ENCODE peak calls at places on chromosomes 6 and 20, in seven cellular contexts. One of them, this sample, is unnamed.
A peak's percentile ranks its signal among the peaks of the same experiment; 100 is the strongest.

GRCh38 chr6:5098501-5099270 is 13.5 kb downstream of the PPP1R3G start:
- DNase-seq in progenitor cell of endocrine pancreas: no peak
- DNase-seq in WTC11: no peak
- DNase-seq in psoas muscle: peak; percentile 31
- DNase-seq in NCI-H1092 treated with DMSO at 0.1 percent for 48 hours: no peak
- DNase-seq in ovary: no peak
- DNase-seq in astrocyte of the spinal cord: no peak
- DNase-seq in this sample: no peak

GRCh38 chr20:60071965-60072364 is 113.7 kb downstream of the CDH26 start:
- DNase-seq in astrocyte of the spinal cord: peak; percentile 34
- DNase-seq in progenitor cell of endocrine pancreas: no peak
- DNase-seq in WTC11: no peak
- DNase-seq in psoas muscle: no peak
- DNase-seq in NCI-H1092 treated with DMSO at 0.1 percent for 48 hours: no peak
- DNase-seq in ovary: no peak
- DNase-seq in this sample: no peak

GRCh38 chr6:74170118-74170517 is 474.1 kb downstream of the CD109 start:
- DNase-seq in progenitor cell of endocrine pancreas: no peak
- DNase-seq in psoas muscle: no peak
- DNase-seq in astrocyte of the spinal cord: peak; percentile 33
- DNase-seq in NCI-H1092 treated with DMSO at 0.1 percent for 48 hours: no peak
- DNase-seq in WTC11: no peak
- DNase-seq in ovary: no peak
- DNase-seq in this sample: no peak

GRCh38 chr6:166814386-166814785 is 142.0 kb downstream of the RNASET2 start:
- DNase-seq in ovary: no peak
- DNase-seq in NCI-H1092 treated with DMSO at 0.1 percent for 48 hours: peak; percentile 84
- DNase-seq in progenitor cell of endocrine pancreas: no peak
- DNase-seq in astrocyte of the spinal cord: no peak
- DNase-seq in WTC11: no peak
- DNase-seq in psoas muscle: no peak
- DNase-seq in this sample: no peak

GRCh38 chr20:49452011-49452482 is 30.4 kb downstream of the KCNB1 start:
- DNase-seq in NCI-H1092 treated with DMSO at 0.1 percent for 48 hours: peak; percentile 55
- DNase-seq in ovary: peak; percentile 37
- DNase-seq in psoas muscle: peak; percentile 59
- DNase-seq in WTC11: no peak
- DNase-seq in progenitor cell of endocrine pancreas: no peak
- DNase-seq in astrocyte of the spinal cord: no peak
- DNase-seq in this sample: no peak

GRCh38 chr20:10065154-10065833 is 30.5 kb downstream of the ANKEF1 start:
- DNase-seq in WTC11: no peak
- DNase-seq in psoas muscle: no peak
- DNase-seq in NCI-H1092 treated with DMSO at 0.1 percent for 48 hours: no peak
- DNase-seq in ovary: no peak
- DNase-seq in progenitor cell of endocrine pancreas: no peak
- DNase-seq in astrocyte of the spinal cord: peak; percentile 33
- DNase-seq in this sample: no peak

GRCh38 chr20:4666001-4666470 is 55.7 kb upstream of the PRND start:
- DNase-seq in astrocyte of the spinal cord: peak; percentile 45
- DNase-seq in progenitor cell of endocrine pancreas: no peak
- DNase-seq in NCI-H1092 treated with DMSO at 0.1 percent for 48 hours: no peak
- DNase-seq in psoas muscle: no peak
- DNase-seq in ovary: no peak
- DNase-seq in WTC11: no peak
- DNase-seq in this sample: no peak

GRCh38 chr6:143674466-143675114 is 3.2 kb upstream of the PHACTR2 start:
- DNase-seq in WTC11: no peak
- DNase-seq in progenitor cell of endocrine pancreas: no peak
- DNase-seq in ovary: no peak
- DNase-seq in astrocyte of the spinal cord: no peak
- DNase-seq in NCI-H1092 treated with DMSO at 0.1 percent for 48 hours: no peak
- DNase-seq in psoas muscle: no peak
- DNase-seq in this sample: no peak

GRCh38 chr20:4136078-4136966 is 121.0 kb upstream of the RNF24 start:
- DNase-seq in psoas muscle: no peak
- DNase-seq in NCI-H1092 treated with DMSO at 0.1 percent for 48 hours: no peak
- DNase-seq in ovary: no peak
- DNase-seq in astrocyte of the spinal cord: no peak
- DNase-seq in progenitor cell of endocrine pancreas: no peak
- DNase-seq in WTC11: no peak
- DNase-seq in this sample: no peak

GRCh38 chr6:48037946-48038345 is 73.1 kb downstream of the PTCHD4 start:
- DNase-seq in ovary: no peak
- DNase-seq in psoas muscle: no peak
- DNase-seq in WTC11: no peak
- DNase-seq in progenitor cell of endocrine pancreas: no peak
- DNase-seq in astrocyte of the spinal cord: no peak
- DNase-seq in NCI-H1092 treated with DMSO at 0.1 percent for 48 hours: no peak
- DNase-seq in this sample: no peak

GRCh38 chr20:49615401-49616153 is 47.6 kb upstream of the PTGIS start:
- DNase-seq in progenitor cell of endocrine pancreas: no peak
- DNase-seq in psoas muscle: peak; percentile 93
- DNase-seq in astrocyte of the spinal cord: no peak
- DNase-seq in WTC11: no peak
- DNase-seq in ovary: no peak
- DNase-seq in NCI-H1092 treated with DMSO at 0.1 percent for 48 hours: no peak
- DNase-seq in this sample: no peak

GRCh38 chr6:119195848-119196247 is 117.4 kb upstream of the FAM184A start:
- DNase-seq in psoas muscle: no peak
- DNase-seq in WTC11: no peak
- DNase-seq in NCI-H1092 treated with DMSO at 0.1 percent for 48 hours: no peak
- DNase-seq in progenitor cell of endocrine pancreas: no peak
- DNase-seq in astrocyte of the spinal cord: no peak
- DNase-seq in ovary: no peak
- DNase-seq in this sample: no peak

GRCh38 chr6:131143319-131143718 is 8.1 kb downstream of the AKAP7 start:
- DNase-seq in ovary: no peak
- DNase-seq in WTC11: no peak
- DNase-seq in progenitor cell of endocrine pancreas: no peak
- DNase-seq in astrocyte of the spinal cord: no peak
- DNase-seq in psoas muscle: no peak
- DNase-seq in NCI-H1092 treated with DMSO at 0.1 percent for 48 hours: no peak
- DNase-seq in this sample: no peak

GRCh38 chr20:53829086-53829703 is 235.6 kb upstream of the ZNF217 start:
- DNase-seq in psoas muscle: no peak
- DNase-seq in NCI-H1092 treated with DMSO at 0.1 percent for 48 hours: no peak
- DNase-seq in progenitor cell of endocrine pancreas: no peak
- DNase-seq in ovary: no peak
- DNase-seq in astrocyte of the spinal cord: peak; percentile 95
- DNase-seq in WTC11: no peak
- DNase-seq in this sample: no peak

GRCh38 chr6:145067430-145067829 is 667.9 kb downstream of the EPM2A start:
- DNase-seq in NCI-H1092 treated with DMSO at 0.1 percent for 48 hours: no peak
- DNase-seq in ovary: no peak
- DNase-seq in astrocyte of the spinal cord: peak; percentile 29
- DNase-seq in progenitor cell of endocrine pancreas: no peak
- DNase-seq in WTC11: no peak
- DNase-seq in psoas muscle: no peak
- DNase-seq in this sample: no peak

GRCh38 chr20:42018979-42019378 is 400.8 kb upstream of the CHD6 start:
- DNase-seq in NCI-H1092 treated with DMSO at 0.1 percent for 48 hours: peak; percentile 1
- DNase-seq in ovary: no peak
- DNase-seq in WTC11: peak; percentile 40
- DNase-seq in astrocyte of the spinal cord: no peak
- DNase-seq in psoas muscle: no peak
- DNase-seq in progenitor cell of endocrine pancreas: no peak
- DNase-seq in this sample: no peak

GRCh38 chr20:5719861-5720401 is 30.3 kb upstream of the SHLD1 start:
- DNase-seq in psoas muscle: no peak
- DNase-seq in NCI-H1092 treated with DMSO at 0.1 percent for 48 hours: no peak
- DNase-seq in WTC11: no peak
- DNase-seq in astrocyte of the spinal cord: peak; percentile 30
- DNase-seq in ovary: no peak
- DNase-seq in progenitor cell of endocrine pancreas: no peak
- DNase-seq in this sample: no peak

GRCh38 chr6:118743744-118744143 is 92.4 kb upstream of the CEP85L start:
- DNase-seq in astrocyte of the spinal cord: peak; percentile 58
- DNase-seq in ovary: no peak
- DNase-seq in psoas muscle: no peak
- DNase-seq in progenitor cell of endocrine pancreas: no peak
- DNase-seq in NCI-H1092 treated with DMSO at 0.1 percent for 48 hours: no peak
- DNase-seq in WTC11: no peak
- DNase-seq in this sample: no peak

GRCh38 chr6:163355471-163355991 is 59.0 kb upstream of the QKI start:
- DNase-seq in astrocyte of the spinal cord: peak; percentile 81
- DNase-seq in WTC11: no peak
- DNase-seq in progenitor cell of endocrine pancreas: no peak
- DNase-seq in ovary: no peak
- DNase-seq in psoas muscle: peak; percentile 79
- DNase-seq in NCI-H1092 treated with DMSO at 0.1 percent for 48 hours: no peak
- DNase-seq in this sample: peak; percentile 75

GRCh38 chr20:9829835-9830234 is 9.0 kb downstream of the PAK5 start:
- DNase-seq in ovary: no peak
- DNase-seq in NCI-H1092 treated with DMSO at 0.1 percent for 48 hours: no peak
- DNase-seq in progenitor cell of endocrine pancreas: no peak
- DNase-seq in astrocyte of the spinal cord: no peak
- DNase-seq in psoas muscle: no peak
- DNase-seq in WTC11: peak; percentile 43
- DNase-seq in this sample: no peak

GRCh38 chr6:143877584-143878271 is 13.5 kb downstream of the ZC2HC1B start:
- DNase-seq in psoas muscle: no peak
- DNase-seq in WTC11: no peak
- DNase-seq in astrocyte of the spinal cord: no peak
- DNase-seq in ovary: no peak
- DNase-seq in NCI-H1092 treated with DMSO at 0.1 percent for 48 hours: no peak
- DNase-seq in progenitor cell of endocrine pancreas: no peak
- DNase-seq in this sample: no peak

GRCh38 chr6:131062245-131063027 is 609 bp downstream of the EPB41L2 start:
- DNase-seq in WTC11: peak; percentile 22
- DNase-seq in NCI-H1092 treated with DMSO at 0.1 percent for 48 hours: no peak
- DNase-seq in progenitor cell of endocrine pancreas: no peak
- DNase-seq in psoas muscle: peak; percentile 59
- DNase-seq in ovary: peak; percentile 69
- DNase-seq in astrocyte of the spinal cord: no peak
- DNase-seq in this sample: peak; percentile 51

GRCh38 chr6:116405663-116406329 is 35.0 kb downstream of the DSE start:
- DNase-seq in ovary: no peak
- DNase-seq in astrocyte of the spinal cord: peak; percentile 77
- DNase-seq in WTC11: peak; percentile 30
- DNase-seq in NCI-H1092 treated with DMSO at 0.1 percent for 48 hours: no peak
- DNase-seq in psoas muscle: no peak
- DNase-seq in progenitor cell of endocrine pancreas: no peak
- DNase-seq in this sample: no peak

GRCh38 chr6:108665495-108666196 is 104.9 kb downstream of the FOXO3 start:
- DNase-seq in NCI-H1092 treated with DMSO at 0.1 percent for 48 hours: no peak
- DNase-seq in ovary: no peak
- DNase-seq in WTC11: no peak
- DNase-seq in psoas muscle: no peak
- DNase-seq in progenitor cell of endocrine pancreas: no peak
- DNase-seq in astrocyte of the spinal cord: no peak
- DNase-seq in this sample: no peak

GRCh38 chr6:133093957-133094356 is 147.2 kb upstream of the EYA4 start:
- DNase-seq in WTC11: no peak
- DNase-seq in psoas muscle: no peak
- DNase-seq in ovary: no peak
- DNase-seq in progenitor cell of endocrine pancreas: no peak
- DNase-seq in astrocyte of the spinal cord: no peak
- DNase-seq in NCI-H1092 treated with DMSO at 0.1 percent for 48 hours: no peak
- DNase-seq in this sample: no peak

GRCh38 chr20:43957392-43957791 is 42.7 kb downstream of the TOX2 start:
- DNase-seq in WTC11: no peak
- DNase-seq in NCI-H1092 treated with DMSO at 0.1 percent for 48 hours: no peak
- DNase-seq in ovary: no peak
- DNase-seq in astrocyte of the spinal cord: no peak
- DNase-seq in psoas muscle: no peak
- DNase-seq in progenitor cell of endocrine pancreas: no peak
- DNase-seq in this sample: no peak

GRCh38 chr20:25065044-25065624 is 7.2 kb upstream of the ACSS1 start:
- DNase-seq in astrocyte of the spinal cord: no peak
- DNase-seq in progenitor cell of endocrine pancreas: no peak
- DNase-seq in ovary: no peak
- DNase-seq in psoas muscle: peak; percentile 19
- DNase-seq in WTC11: peak; percentile 5
- DNase-seq in NCI-H1092 treated with DMSO at 0.1 percent for 48 hours: no peak
- DNase-seq in this sample: no peak

GRCh38 chr6:80206758-80207157 is 100.3 kb downstream of the BCKDHB start:
- DNase-seq in psoas muscle: no peak
- DNase-seq in NCI-H1092 treated with DMSO at 0.1 percent for 48 hours: no peak
- DNase-seq in astrocyte of the spinal cord: no peak
- DNase-seq in progenitor cell of endocrine pancreas: no peak
- DNase-seq in WTC11: no peak
- DNase-seq in ovary: no peak
- DNase-seq in this sample: no peak

GRCh38 chr20:5656136-5656535 is 94.1 kb upstream of the SHLD1 start:
- DNase-seq in psoas muscle: no peak
- DNase-seq in astrocyte of the spinal cord: no peak
- DNase-seq in ovary: no peak
- DNase-seq in progenitor cell of endocrine pancreas: no peak
- DNase-seq in WTC11: no peak
- DNase-seq in NCI-H1092 treated with DMSO at 0.1 percent for 48 hours: no peak
- DNase-seq in this sample: no peak

GRCh38 chr6:154861825-154862224 is 128.6 kb downstream of the SCAF8 start:
- DNase-seq in progenitor cell of endocrine pancreas: no peak
- DNase-seq in WTC11: no peak
- DNase-seq in ovary: no peak
- DNase-seq in astrocyte of the spinal cord: no peak
- DNase-seq in NCI-H1092 treated with DMSO at 0.1 percent for 48 hours: peak; percentile 45
- DNase-seq in psoas muscle: no peak
- DNase-seq in this sample: no peak

This sample was measured in lower lobe of right lung.